ENCODE peak calls at places on chromosomes 4 and X, in six cellular contexts. U is A549, H is lower leg skin, B is GM23338, C is bronchial epithelial cell, S is breast epithelium. W is an unnamed sample.

GRCh38 chr4:20086067-20086466 is 165.6 kb upstream of the SLIT2 start:
- DNase-seq in U (no peak), S (no peak), C (no peak), B (no peak), H (no peak), W (no peak)

GRCh38 chr4:182560358-182560757 is 317.2 kb downstream of the TENM3 start:
- DNase-seq in U (no peak), B (peak), C (no peak), H (no peak), S (no peak), W (no peak)

GRCh38 chrX:111244238-111244750 is 26.0 kb downstream of the CAPN6 start:
- DNase-seq in H (no peak), B (peak), U (peak), C (peak), S (no peak), W (no peak)

GRCh38 chrX:80808854-80809493 is 703 bp downstream of the BRWD3 start:
- DNase-seq in B (peak), U (peak), C (peak), H (no peak), S (peak), W (peak)

GRCh38 chr4:170849969-170850368 is 760.2 kb upstream of the AADAT start:
- DNase-seq in H (no peak), U (no peak), S (no peak), B (no peak), C (no peak), W (no peak)

GRCh38 chrX:69130448-69130847 is 34.8 kb downstream of the PJA1 start:
- DNase-seq in U (no peak), B (no peak), H (no peak), S (no peak), C (no peak), W (no peak)

GRCh38 chrX:7235071-7235470 is 87.1 kb upstream of the PUDP start:
- DNase-seq in U (no peak), H (no peak), S (no peak), B (no peak), C (no peak), W (no peak)

GRCh38 chrX:17047224-17047623 is 100.8 kb downstream of the REPS2 start:
- DNase-seq in S (no peak), B (peak), H (no peak), C (no peak), U (no peak), W (no peak)

DNA sequence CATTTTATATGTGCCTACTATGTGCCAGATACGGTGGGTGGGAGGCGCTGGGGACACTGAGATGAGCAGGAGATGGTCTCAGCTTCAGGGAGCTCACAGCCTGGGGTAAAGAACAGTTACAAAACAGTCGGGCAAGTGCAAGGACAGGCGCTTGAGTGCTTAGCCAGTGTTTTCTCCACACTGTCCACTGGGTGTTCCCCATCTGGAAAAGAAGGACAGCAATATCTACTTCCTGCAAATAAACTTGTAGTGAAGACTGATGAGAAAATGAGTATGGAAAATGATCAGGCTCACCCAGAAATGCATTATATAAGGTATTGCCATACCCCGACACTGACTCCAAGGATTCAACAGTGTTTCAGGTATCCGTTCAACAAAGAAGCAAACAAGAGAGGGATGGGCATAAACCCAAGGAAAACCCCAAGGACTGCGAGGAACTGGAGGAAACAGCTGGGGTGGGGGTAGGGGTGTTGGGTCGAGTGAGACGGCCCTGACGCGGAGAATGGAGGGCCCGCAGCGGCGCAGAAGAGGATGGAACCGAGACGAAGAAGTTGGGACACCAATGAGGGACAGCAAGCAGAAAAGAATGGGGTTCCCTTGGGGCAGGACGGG is 805 bp downstream of the TMEM185A start:
- DNase-seq in U (peak), C (peak), S (no peak), B (no peak), H (no peak), W (no peak)
- TF ChIP-seq CTCF in U (no peak), C (peak), S (no peak), B (no peak), H (no peak), W (no peak)

DNA sequence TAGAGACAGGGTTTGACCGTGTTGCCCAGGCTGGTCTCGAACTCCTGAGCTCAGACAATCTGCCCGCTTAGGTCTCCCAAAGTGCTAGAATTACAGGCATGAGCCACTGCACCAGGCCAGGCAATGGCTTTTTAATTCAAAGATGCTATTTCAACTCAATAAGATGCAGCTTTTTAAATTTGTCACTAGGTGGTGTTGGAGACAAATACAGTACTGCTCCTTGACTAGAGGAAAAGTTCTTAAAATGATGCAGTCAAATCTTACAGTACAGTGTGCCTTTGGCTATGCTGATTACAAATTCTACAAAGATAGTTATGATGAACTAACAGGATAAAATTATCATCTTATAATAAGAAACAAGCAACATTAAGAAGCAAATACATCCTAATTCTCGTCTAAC is 441.1 kb downstream of the KCNIP4 start:
- DNase-seq in B (peak), S (no peak), H (no peak), U (no peak), C (peak), W (no peak)
- TF ChIP-seq CTCF in B (peak), S (no peak), H (no peak), U (no peak), C (peak), W (no peak)

DNA sequence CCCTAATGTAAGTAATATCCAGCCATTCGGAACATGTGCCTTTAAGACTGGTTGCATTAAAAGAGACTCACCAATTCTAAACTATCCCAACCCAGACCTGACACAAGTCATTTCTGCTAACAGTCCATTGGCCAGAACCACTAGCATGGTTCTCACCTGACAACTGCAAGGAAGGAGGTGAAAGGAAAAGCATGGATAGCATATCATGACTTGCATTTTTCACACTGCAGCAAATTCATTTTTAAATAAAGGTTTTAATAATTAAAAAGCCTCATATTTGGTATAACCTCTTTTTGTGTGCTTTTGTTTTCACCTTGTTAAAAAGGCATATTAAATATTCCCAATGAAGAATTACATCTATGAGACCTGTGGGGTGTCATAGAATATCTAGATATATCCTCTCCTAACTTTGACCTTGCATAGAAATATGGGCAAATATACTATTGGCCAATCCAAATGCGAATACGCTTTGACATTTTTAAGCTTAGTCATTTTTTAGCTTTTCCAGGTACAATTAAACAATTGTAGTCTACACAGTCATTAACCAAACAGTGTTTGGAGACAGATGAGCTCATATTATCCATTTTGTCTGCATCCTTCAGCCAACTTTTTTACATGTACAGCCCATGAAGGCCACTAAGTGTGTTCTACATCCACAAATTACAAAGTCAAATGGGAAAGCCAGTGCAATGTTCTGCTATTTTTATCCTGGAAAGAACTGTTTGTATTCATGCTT is 295.3 kb downstream of the PDGFC start:
- DNase-seq in C (peak), B (no peak), H (no peak), S (no peak), U (no peak), W (no peak)
- TF ChIP-seq CTCF in C (no peak), B (no peak), H (no peak), S (no peak), U (no peak), W (no peak)

GRCh38 chrX:118541482-118541881 is 45.9 kb downstream of the DOCK11 start:
- DNase-seq in U (no peak), C (no peak), B (no peak), H (no peak), S (no peak), W (no peak)

GRCh38 chrX:118536204-118536603 is 40.6 kb downstream of the DOCK11 start:
- DNase-seq in S (no peak), C (no peak), H (no peak), B (no peak), U (no peak), W (no peak)

GRCh38 chrX:118540342-118540741 is 44.7 kb downstream of the DOCK11 start:
- DNase-seq in B (no peak), U (no peak), C (no peak), S (no peak), H (no peak), W (no peak)

GRCh38 chrX:118534716-118535493 is 39.3 kb downstream of the DOCK11 start:
- DNase-seq in H (no peak), U (no peak), S (no peak), B (peak), C (no peak), W (no peak)

DNA sequence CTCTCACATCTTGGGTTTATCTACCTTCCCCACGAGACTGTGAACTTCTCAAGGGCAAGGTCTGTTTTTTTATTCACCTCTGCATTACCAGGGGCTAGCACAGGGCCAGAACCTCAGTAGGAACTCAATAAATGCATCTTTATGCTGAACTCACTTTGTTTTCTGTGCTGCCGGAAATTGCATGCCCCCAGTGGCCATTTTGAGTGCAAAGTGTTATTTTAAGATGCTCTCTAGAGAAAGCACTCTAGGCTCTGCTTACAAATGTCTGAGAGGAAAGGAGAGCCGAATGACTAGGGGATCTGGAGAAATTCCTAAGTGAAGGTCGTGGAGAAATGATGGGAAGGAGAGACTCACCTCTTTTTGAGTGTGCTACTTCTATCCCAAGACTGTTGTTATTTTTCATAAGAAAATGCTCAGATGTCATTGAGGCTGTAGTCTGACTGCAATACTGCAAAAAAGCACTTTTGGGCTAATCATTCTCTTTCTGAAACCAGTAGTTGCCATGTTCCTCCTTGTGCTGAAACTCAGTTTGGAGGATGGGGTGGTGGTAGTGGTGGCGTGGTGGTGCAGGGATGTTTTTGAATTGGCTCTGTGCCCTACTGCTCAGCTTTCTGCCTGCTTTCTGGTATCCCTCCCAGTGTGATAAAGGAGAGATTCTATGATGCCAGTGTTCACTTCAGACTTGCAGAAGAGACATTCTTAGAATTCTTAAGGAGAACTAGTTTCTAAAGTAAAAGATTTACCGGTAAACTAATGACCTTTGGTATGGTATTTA is 41.3 kb downstream of the DOCK11 start:
- DNase-seq in H (no peak), C (no peak), B (peak), S (no peak), U (peak), W (peak)
- TF ChIP-seq CTCF in H (no peak), C (peak), B (peak), S (no peak), U (peak), W (peak)

GRCh38 chr4:53586121-53586816 is 5.0 kb downstream of the LNX1 start:
- DNase-seq in S (no peak), B (no peak), H (no peak), U (no peak), C (peak), W (no peak)
- TF ChIP-seq CTCF in S (no peak), B (no peak), H (no peak), U (no peak), C (no peak), W (no peak)

GRCh38 chr4:176611954-176612353 is 180.8 kb downstream of the VEGFC start:
- DNase-seq in S (no peak), C (no peak), U (no peak), H (no peak), B (no peak), W (no peak)
- TF ChIP-seq CTCF in S (no peak), C (no peak), U (no peak), H (no peak), B (no peak), W (no peak)

W was measured in natural killer cell.